ENCODE peak calls at places on chromosomes 13 and 19, in five cellular contexts. G is esophagus squamous epithelium, Z is dorsolateral prefrontal cortex, P is B cell, H is foreskin fibroblast. W is an unnamed sample.

GRCh38 chr13:75788494-75788991 is 152.4 kb downstream of the LMO7 start:
- DNase-seq in G (no peak), Z (no peak), P (no peak), H (peak), W (no peak)

GRCh38 chr13:30846311-30846710 is 59.8 kb upstream of the MEDAG start:
- DNase-seq in G (no peak), Z (no peak), P (no peak), H (peak), W (no peak)

GRCh38 chr19:4976412-4977298 is 7.7 kb downstream of the KDM4B start:
- DNase-seq in G (peak), Z (peak), P (peak), H (peak), W (peak)

GRCh38 chr19:10289167-10289835 is 451 bp upstream of the ICAM5 start:
- DNase-seq in G (no peak), Z (peak), P (peak), H (peak), W (peak)

GRCh38 chr19:23420824-23421223 is 25.6 kb upstream of the ZNF91 start:
- DNase-seq in G (no peak), Z (no peak), P (no peak), H (no peak), W (no peak)

GRCh38 chr13:72255908-72256307 is 388.9 kb upstream of the DACH1 start:
- DNase-seq in G (no peak), Z (no peak), P (no peak), H (peak), W (no peak)

GRCh38 chr13:105817011-105817410 is 718.5 kb downstream of the EFNB2 start:
- DNase-seq in G (no peak), Z (no peak), P (no peak), H (no peak), W (no peak)

GRCh38 chr13:51479199-51479523 is 26.3 kb upstream of the INTS6 start:
- DNase-seq in G (no peak), Z (no peak), P (no peak), H (peak), W (no peak)

GRCh38 chr13:75825599-75825998 is 189.5 kb downstream of the LMO7 start:
- DNase-seq in G (no peak), Z (no peak), P (no peak), H (no peak), W (no peak)

GRCh38 chr19:36973021-36973843 is 57.1 kb downstream of the ZNF568 start:
- DNase-seq in G (peak), Z (peak), P (peak), H (peak), W (peak)

GRCh38 chr13:42405665-42406390 is 133.9 kb downstream of the AKAP11 start:
- DNase-seq in G (no peak), Z (no peak), P (no peak), H (peak), W (no peak)

GRCh38 chr13:113959198-113959597 is 14.7 kb downstream of the C13orf46 start:
- DNase-seq in G (no peak), Z (no peak), P (no peak), H (peak), W (no peak)

GRCh38 chr19:13055213-13056051 is 47.2 kb downstream of the LYL1 start:
- DNase-seq in G (no peak), Z (no peak), P (no peak), H (peak), W (no peak)

GRCh38 chr13:33213024-33213795 is 72.3 kb downstream of the STARD13 start:
- DNase-seq in G (no peak), Z (no peak), P (no peak), H (no peak), W (no peak)

GRCh38 chr13:106230450-106230849 is 305.0 kb downstream of the EFNB2 start:
- DNase-seq in G (no peak), Z (no peak), P (no peak), H (peak), W (no peak)

GRCh38 chr13:105598551-105598950 is 936.9 kb downstream of the EFNB2 start:
- DNase-seq in G (no peak), Z (no peak), P (no peak), H (peak), W (no peak)

GRCh38 chr19:31408460-31409124 is 59.4 kb upstream of the TSHZ3 start:
- DNase-seq in G (no peak), Z (no peak), P (no peak), H (peak), W (no peak)

GRCh38 chr19:30861896-30862295 is 487.3 kb downstream of the TSHZ3 start:
- DNase-seq in G (no peak), Z (no peak), P (no peak), H (no peak), W (no peak)

GRCh38 chr19:17448190-17448967 is at the start of gene TMEM221:
- DNase-seq in G (no peak), Z (no peak), P (peak), H (peak), W (peak)

GRCh38 chr19:4059931-4060620 is 6.6 kb downstream of the ZBTB7A start:
- DNase-seq in G (no peak), Z (no peak), P (peak), H (no peak), W (peak)

GRCh38 chr13:95530178-95530577 is 22.3 kb upstream of the CLDN10 start:
- DNase-seq in G (no peak), Z (no peak), P (no peak), H (peak), W (no peak)

GRCh38 chr13:69857188-69857821 is 250.3 kb upstream of the ATXN8OS start:
- DNase-seq in G (no peak), Z (no peak), P (no peak), H (peak), W (no peak)

DNA sequence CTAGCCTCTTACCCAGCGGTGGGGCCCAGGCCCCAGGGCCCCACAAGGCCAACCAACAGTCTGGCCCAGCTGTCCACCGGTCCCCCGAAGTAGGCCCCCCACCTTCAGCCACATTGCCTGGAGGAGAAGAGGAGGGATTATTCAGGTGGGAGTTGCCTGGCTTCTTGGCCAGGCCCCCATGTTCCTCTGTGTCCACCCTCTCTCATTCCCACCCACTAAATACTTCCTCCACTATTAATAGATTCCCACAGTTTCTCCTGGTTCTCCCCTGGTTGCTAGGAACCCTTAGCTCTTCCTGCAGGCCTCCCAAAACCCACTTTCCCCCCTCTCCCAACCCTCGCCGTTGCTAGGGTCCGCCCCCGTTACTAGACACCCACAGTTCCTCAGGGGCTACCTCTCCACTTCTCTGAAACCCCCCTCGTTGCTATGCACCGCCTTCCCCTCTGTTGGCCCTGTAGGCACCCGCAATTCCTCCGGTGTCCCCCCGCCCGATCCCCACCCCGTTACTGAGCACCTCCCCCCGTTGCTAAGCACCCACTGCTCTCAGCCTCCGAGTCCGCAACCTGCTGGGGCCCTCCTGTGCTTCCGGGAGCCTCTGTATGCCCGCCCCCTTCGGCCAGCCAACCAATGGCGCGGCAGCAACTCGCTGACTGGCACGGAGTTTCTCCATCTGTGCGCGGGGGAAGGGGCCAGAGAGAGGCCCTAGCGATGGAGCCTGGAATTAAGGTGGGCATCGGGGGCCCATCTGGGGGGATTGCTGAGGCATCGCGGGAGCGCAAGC is 2.0 kb downstream of the COQ8B start:
- DNase-seq in G (peak), Z (peak), P (peak), H (peak), W (peak)
- TF ChIP-seq CTCF in G (no peak), Z (no peak), P (no peak), H (no peak), W (no peak)

DNA sequence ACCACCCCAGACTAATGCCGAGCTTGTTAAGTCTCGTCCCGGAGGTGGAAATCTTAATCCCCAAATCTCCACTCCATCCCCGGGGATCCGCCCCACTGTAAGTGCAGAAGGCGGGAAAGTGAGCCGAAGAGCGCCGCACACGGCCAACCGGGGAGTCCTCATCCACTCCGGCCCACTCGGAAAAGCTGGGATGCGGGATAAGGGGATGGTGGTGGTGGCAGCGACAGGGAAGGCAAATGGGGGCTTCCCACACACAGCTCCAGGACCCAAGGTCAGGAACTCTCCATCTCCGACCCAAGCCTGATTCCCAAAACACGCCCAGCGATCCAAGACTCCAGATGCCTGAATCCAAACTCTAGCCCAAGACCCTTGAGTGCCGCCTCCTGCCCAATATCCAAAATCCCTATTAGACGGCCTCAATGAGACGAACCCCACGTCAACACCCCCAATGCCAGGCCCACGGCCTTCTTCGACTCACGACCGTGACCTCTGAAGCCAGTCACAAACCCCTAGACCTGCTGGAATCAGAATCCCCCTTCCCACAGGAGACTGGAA is 481 bp downstream of the FBL start:
- DNase-seq in G (no peak), Z (no peak), P (no peak), H (peak), W (no peak)
- TF ChIP-seq CTCF in G (no peak), Z (no peak), P (no peak), H (no peak), W (no peak)

GRCh38 chr13:49148405-49148804 is 71.7 kb upstream of the MLNR start:
- DNase-seq in G (no peak), Z (no peak), P (no peak), H (no peak), W (no peak)
- TF ChIP-seq CTCF in G (no peak), Z (no peak), P (no peak), H (no peak), W (no peak)

GRCh38 chr19:43362745-43363144 is 9.3 kb downstream of the CD177 start:
- DNase-seq in G (no peak), Z (no peak), P (no peak), H (no peak), W (no peak)
- TF ChIP-seq CTCF in G (no peak), Z (no peak), P (no peak), H (no peak), W (no peak)

DNA sequence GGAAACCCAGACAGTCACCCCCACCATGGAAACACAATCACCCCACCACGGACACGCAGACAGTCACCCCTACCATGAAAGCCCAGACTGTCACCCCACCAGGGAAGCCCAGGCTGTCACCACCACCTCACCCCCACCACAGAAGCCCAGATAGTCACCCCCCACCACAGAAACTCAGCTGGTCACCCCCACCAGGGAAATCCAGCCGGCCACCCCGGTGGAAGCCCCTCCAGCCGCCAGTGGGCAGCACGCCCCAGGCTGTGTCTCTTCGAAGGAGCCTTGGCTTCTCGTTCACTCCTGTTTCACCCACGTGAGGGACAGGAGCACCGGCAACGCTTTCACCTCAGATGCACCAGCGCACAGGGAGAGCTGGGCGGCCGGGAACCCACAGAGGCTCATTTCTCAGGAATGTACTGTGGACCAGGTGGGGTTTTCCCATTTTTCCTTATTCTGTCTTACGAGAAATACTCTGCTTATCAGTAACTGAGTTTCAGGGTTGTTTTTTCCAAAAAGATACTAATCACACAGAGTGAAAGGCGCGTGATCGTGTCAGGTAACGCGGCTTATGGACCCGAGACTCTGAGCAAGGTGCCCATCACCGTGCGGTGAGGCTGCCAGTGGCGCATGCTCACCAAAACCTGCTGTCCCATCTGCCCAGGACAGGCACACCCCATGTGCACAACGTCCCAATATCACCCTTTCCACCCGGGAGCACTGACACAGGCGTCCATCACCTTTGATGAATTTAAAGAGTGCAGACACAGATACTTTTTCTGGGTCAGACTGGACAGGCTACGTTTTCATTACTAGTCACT is 28.0 kb downstream of the CARS2 start:
- DNase-seq in G (no peak), Z (no peak), P (peak), H (no peak), W (no peak)
- TF ChIP-seq CTCF in G (no peak), Z (no peak), P (no peak), H (no peak), W (no peak)

DNA sequence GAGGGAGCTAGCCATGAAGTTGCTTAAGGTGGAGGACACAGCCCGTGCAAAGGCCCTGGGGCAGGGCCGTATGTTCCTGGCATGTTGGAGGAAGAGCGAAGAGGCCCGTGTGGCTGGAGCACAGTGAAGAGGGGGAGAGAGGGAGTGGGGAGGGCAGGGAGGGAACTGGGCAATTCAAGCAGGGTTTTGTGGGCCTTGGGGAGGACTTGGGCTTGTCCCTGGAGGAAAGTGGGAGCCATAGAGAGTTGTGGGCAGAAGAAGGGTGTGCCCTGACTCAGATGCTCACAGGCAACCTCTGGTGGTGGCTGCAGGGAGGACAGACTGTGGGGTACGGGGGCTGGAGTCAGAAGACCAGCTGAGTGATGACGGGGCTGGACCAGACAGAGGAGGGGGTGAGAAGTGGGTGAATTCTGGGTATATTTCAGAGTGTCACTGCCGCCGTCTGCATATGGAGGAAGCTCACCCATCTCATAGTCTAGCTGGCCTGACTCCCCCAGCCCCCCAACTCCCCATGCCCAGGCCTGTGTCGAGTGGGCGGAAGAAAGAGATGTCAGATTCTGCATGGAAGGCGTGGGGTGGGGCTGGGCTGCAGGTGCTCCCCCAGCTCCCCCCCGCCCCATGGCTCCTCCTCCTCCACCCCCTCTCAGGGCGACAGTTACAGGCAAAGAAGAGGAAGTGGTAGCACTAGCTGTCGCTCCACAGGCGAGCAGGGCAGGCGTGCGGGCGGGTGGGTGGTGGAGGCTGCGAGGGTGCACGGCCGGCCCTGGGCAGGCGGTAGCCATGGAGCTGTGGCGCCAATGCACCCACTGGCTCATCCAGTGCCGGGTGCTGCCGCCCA is at the start of gene VAV1:
- DNase-seq in G (peak), Z (no peak), P (peak), H (no peak), W (peak)
- TF ChIP-seq CTCF in G (no peak), Z (no peak), P (peak), H (no peak), W (peak)

GRCh38 chr19:57615346-57615745 is 1.3 kb downstream of the ZNF134 start:
- DNase-seq in G (no peak), Z (no peak), P (no peak), H (no peak), W (no peak)

GRCh38 chr19:57611113-57611512 is 2.9 kb upstream of the ZNF134 start:
- DNase-seq in G (no peak), Z (no peak), P (no peak), H (no peak), W (no peak)

DNA sequence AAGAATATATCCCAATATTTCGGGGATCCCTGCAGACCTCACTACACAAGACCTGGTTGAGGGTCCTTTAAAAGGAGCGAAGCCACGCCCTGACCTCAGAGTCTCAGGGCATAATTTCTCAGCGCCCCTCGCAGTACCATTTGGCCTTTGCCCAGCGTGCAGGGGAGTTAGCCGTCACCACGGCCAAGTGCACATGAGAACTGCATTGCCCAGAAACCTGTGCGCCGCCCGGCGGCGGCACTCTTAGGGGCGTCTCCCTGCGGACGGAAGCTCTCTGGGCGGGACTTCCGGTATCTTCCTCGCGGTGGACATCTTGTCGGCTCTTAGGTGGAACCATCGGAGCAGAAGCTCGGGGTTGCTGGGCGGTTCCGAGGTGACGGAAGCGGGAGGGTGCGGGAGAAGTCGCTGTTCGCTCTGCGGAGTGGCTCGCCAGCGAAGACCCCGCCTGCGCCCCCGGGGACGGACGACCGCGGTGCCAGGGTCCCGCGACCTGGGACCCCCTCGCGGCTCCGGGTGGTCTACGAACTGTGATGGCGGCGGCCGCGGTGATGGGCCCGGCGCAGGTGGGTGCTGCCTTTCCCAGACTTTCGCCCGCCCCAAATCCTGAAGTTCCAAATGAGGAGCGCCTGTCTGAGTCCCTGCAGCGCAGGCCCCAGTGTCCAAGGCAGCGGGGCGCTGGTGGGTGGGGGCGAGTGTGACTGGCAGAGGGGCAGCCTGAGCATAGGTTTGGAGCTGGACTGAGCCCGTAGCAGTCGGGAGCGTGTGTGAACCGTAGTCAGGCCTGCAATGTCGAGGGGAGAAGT is at the start of gene ZNF134:
- DNase-seq in G (peak), Z (peak), P (peak), H (peak), W (peak)
- TF ChIP-seq CTCF in G (peak), Z (no peak), P (peak), H (peak), W (no peak)

GRCh38 chr19:45641274-45642105 is 2.3 kb upstream of the EML2 start:
- DNase-seq in G (peak), Z (no peak), P (peak), H (peak), W (peak)

GRCh38 chr19:45636902-45637301 is 2.3 kb downstream of the EML2 start:
- DNase-seq in G (no peak), Z (no peak), P (no peak), H (no peak), W (no peak)

GRCh38 chr19:45640849-45641273 is 1.7 kb upstream of the EML2 start:
- DNase-seq in G (no peak), Z (no peak), P (no peak), H (no peak), W (no peak)

GRCh38 chr19:45637890-45638667 is 1.1 kb downstream of the EML2 start:
- DNase-seq in G (no peak), Z (no peak), P (no peak), H (peak), W (no peak)

GRCh38 chr19:45638930-45639729 is at the start of gene EML2:
- DNase-seq in G (no peak), Z (no peak), P (peak), H (peak), W (peak)
- TF ChIP-seq CTCF in G (peak), Z (no peak), P (peak), H (peak), W (no peak)

GRCh38 chr13:46666727-46667456 is 113.9 kb downstream of the LRCH1 start:
- DNase-seq in G (no peak), Z (no peak), P (no peak), H (no peak), W (no peak)
- TF ChIP-seq CTCF in G (no peak), Z (no peak), P (no peak), H (no peak), W (no peak)

GRCh38 chr19:33293255-33294057 is 8.9 kb downstream of the CEBPA start:
- DNase-seq in G (no peak), Z (no peak), P (no peak), H (peak), W (no peak)

GRCh38 chr19:33292595-33293254 is 9.6 kb downstream of the CEBPA start:
- DNase-seq in G (no peak), Z (no peak), P (no peak), H (peak), W (no peak)

GRCh38 chr19:33295621-33296472 is 6.5 kb downstream of the CEBPA start:
- DNase-seq in G (no peak), Z (no peak), P (no peak), H (no peak), W (no peak)

GRCh38 chr19:33296473-33297060 is 5.8 kb downstream of the CEBPA start:
- DNase-seq in G (no peak), Z (no peak), P (no peak), H (peak), W (no peak)

GRCh38 chr19:33294058-33294798 is 8.1 kb downstream of the CEBPA start:
- DNase-seq in G (no peak), Z (no peak), P (no peak), H (no peak), W (no peak)
- TF ChIP-seq CTCF in G (no peak), Z (no peak), P (no peak), H (no peak), W (no peak)

W was measured in natural killer cell.